ENCODE peak calls at places on chromosomes 12 and 14, in six cellular contexts. T is AG04449, P is psoas muscle, O is foreskin fibroblast, K is choroid plexus epithelial cell, S is uterus. Y is an unnamed sample.

GRCh38 chr12:1629338-1630080 is 478 bp downstream of the WNT5B start:
- DNase-seq in K (no peak), T (no peak), P (no peak), S (no peak), O (no peak), Y (no peak)

GRCh38 chr12:52847335-52848102 is 1.3 kb downstream of the KRT78 start:
- DNase-seq in S (no peak), P (no peak), T (no peak), O (no peak), K (no peak), Y (no peak)

GRCh38 chr12:8887285-8887715 is 27.0 kb upstream of the PHC1 start:
- DNase-seq in K (peak; percentile 44), T (no peak), P (no peak), S (no peak), O (no peak), Y (no peak)

GRCh38 chr12:85191-85666 is 18.7 kb downstream of the IQSEC3 start:
- DNase-seq in P (no peak), S (no peak), K (no peak), O (no peak), T (no peak), Y (peak; percentile 55)

GRCh38 chr12:99278899-99279298 is 368.7 kb upstream of the GARIN6 start:
- DNase-seq in S (no peak), P (no peak), K (no peak), O (no peak), T (no peak), Y (no peak)

GRCh38 chr14:20612403-20612802 is 21.2 kb upstream of the RNASE12 start:
- DNase-seq in K (no peak), P (no peak), O (no peak), T (no peak), S (no peak), Y (no peak)

GRCh38 chr12:47773858-47774580 is 981 bp downstream of the SLC48A1 start:
- DNase-seq in S (no peak), P (peak; percentile 38), K (no peak), O (no peak), T (no peak), Y (no peak)

GRCh38 chr14:71960620-71961353 is 28.6 kb downstream of the RGS6 start:
- DNase-seq in P (no peak), O (no peak), K (no peak), S (no peak), T (no peak), Y (no peak)

GRCh38 chr12:92105110-92105509 is 40.5 kb downstream of the BTG1 start:
- DNase-seq in S (no peak), T (no peak), K (no peak), O (no peak), P (no peak), Y (no peak)

GRCh38 chr12:12835378-12836145 is 22.4 kb downstream of the DDX47 start:
- DNase-seq in T (no peak), K (no peak), P (no peak), S (no peak), O (peak; percentile 30), Y (no peak)

GRCh38 chr12:54360717-54361456 is 3.4 kb downstream of the GPR84 start:
- DNase-seq in K (peak; percentile 89), P (peak; percentile 85), O (peak; percentile 71), S (peak; percentile 83), T (no peak), Y (peak; percentile 76)

GRCh38 chr14:69855180-69855817 is 23.9 kb upstream of the SMOC1 start:
- DNase-seq in O (no peak), S (no peak), K (peak; percentile 29), P (no peak), T (no peak), Y (no peak)

GRCh38 chr14:69685217-69685616 is 73.8 kb downstream of the SUSD6 start:
- DNase-seq in O (no peak), P (no peak), S (no peak), K (no peak), T (no peak), Y (no peak)

GRCh38 chr12:124792961-124793441 is 70.7 kb downstream of the SCARB1 start:
- DNase-seq in K (peak; percentile 81), T (peak; percentile 45), P (no peak), S (no peak), O (no peak), Y (no peak)

GRCh38 chr12:108468149-108468968 is 46.7 kb upstream of the FICD start:
- DNase-seq in O (peak; percentile 12), T (no peak), K (peak; percentile 56), P (no peak), S (no peak), Y (no peak)

GRCh38 chr12:19021240-19021639 is 108.3 kb upstream of the PLEKHA5 start:
- DNase-seq in K (no peak), S (no peak), O (no peak), P (no peak), T (no peak), Y (no peak)

GRCh38 chr12:93737457-93738198 is 60.5 kb downstream of the CRADD start:
- DNase-seq in S (no peak), P (no peak), T (no peak), O (no peak), K (no peak), Y (no peak)

GRCh38 chr14:46651526-46652144 is at the start of gene RPL10L:
- DNase-seq in S (no peak), O (no peak), K (no peak), P (no peak), T (no peak), Y (no peak)

GRCh38 chr12:91778091-91778819 is 367.4 kb downstream of the BTG1 start:
- DNase-seq in O (peak; percentile 10), P (no peak), T (no peak), K (peak; percentile 54), S (no peak), Y (no peak)

GRCh38 chr12:52224154-52224553 is 8.9 kb upstream of the KRT7 start:
- DNase-seq in O (peak; percentile 58), T (no peak), S (no peak), K (peak; percentile 60), P (no peak), Y (no peak)

GRCh38 chr14:43031598-43031997 is 1424.9 kb downstream of the LRFN5 start:
- DNase-seq in T (no peak), K (no peak), S (no peak), O (no peak), P (no peak), Y (no peak)

GRCh38 chr12:53810950-53811349 is 59.2 kb upstream of the CISTR start:
- DNase-seq in P (no peak), S (no peak), K (no peak), O (no peak), T (no peak), Y (no peak)

GRCh38 chr12:121263206-121263605 is 33.3 kb downstream of the CAMKK2 start:
- DNase-seq in T (no peak), O (no peak), P (no peak), K (no peak), S (no peak), Y (no peak)

GRCh38 chr14:85934123-85934885 is 404.4 kb downstream of the FLRT2 start:
- DNase-seq in O (no peak), S (peak; percentile 14), T (no peak), P (no peak), K (peak; percentile 37), Y (no peak)

GRCh38 chr14:94113908-94114588 is 3.5 kb downstream of the IFI27 start:
- DNase-seq in O (no peak), T (no peak), P (no peak), K (no peak), S (no peak), Y (no peak)

GRCh38 chr14:75092698-75093097 is 23.3 kb downstream of the ZC2HC1C start:
- DNase-seq in K (no peak), S (no peak), T (no peak), O (no peak), P (no peak), Y (no peak)

GRCh38 chr12:107317751-107318553 is 224.6 kb upstream of the CRY1 start:
- DNase-seq in O (peak; percentile 76), S (no peak), T (peak; percentile 41), K (peak; percentile 97), P (peak; percentile 90), Y (peak; percentile 41)
- TF ChIP-seq CTCF in O (no peak), S (no peak), T (no peak), K (peak; percentile 55), P (no peak), Y (no peak)

DNA sequence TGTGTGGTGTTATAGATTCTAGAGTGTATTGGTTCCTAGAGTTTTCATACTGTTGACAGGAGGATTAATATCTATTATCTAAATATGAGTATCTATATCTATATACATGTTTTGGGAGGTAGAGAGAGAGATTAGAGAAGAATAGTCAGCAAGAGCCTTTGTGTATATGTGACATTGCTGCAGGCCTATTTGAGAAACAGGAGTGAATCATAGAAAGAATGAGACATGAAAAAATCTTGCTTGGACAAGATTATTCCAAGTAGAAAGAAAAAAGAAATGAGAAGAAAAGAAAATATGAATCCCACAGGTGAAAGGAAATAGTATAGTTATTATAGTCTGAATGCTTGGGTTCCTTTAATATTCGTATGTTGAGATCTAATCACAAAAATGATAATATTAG is 720.4 kb downstream of the RERGL start:
- DNase-seq in P (no peak), S (no peak), K (no peak), O (no peak), T (no peak), Y (no peak)
- TF ChIP-seq CTCF in P (no peak), S (no peak), K (no peak), O (no peak), T (no peak), Y (no peak)

GRCh38 chr14:95761436-95761835 is 47.5 kb upstream of the TCL1A start:
- DNase-seq in K (no peak), T (no peak), O (no peak), S (no peak), P (no peak), Y (no peak)
- TF ChIP-seq CTCF in K (no peak), T (no peak), O (no peak), S (no peak), P (no peak), Y (no peak)

DNA sequence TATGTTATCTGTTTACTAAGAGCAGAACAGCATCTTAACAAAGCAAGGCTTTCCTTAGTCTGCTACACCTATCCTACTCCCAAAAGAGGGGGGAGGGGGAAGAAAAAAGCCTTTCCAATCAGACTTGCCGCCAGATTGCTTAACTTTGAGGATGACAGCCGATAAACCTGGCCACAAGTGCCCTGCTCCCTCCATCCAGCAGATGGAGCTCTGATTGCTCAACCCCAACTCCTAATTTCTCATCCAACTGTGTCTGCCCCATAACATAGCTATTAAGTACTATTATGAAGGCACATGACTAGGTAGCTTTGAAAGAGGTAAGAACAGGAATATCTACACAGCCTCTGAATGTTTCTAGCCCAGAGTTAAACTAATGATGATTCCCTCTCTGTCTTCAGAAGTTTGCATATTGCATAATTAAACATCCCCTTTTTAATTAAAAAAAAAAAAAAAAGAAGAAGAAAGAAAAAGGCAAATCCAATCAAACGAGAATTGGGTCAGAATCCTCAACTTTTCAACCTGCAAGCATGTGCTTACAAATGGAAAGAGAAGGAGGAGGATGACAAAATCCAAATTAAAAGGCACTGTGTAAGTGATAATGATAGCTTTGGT is 247.4 kb downstream of the GALC start:
- DNase-seq in T (no peak), S (no peak), K (peak; percentile 23), P (no peak), O (no peak), Y (no peak)
- TF ChIP-seq CTCF in T (peak; percentile 61), S (no peak), K (peak; percentile 53), P (peak; percentile 39), O (peak; percentile 69), Y (peak; percentile 56)

GRCh38 chr12:119036878-119037493 is 55.6 kb downstream of the SRRM4 start:
- DNase-seq in P (no peak), K (peak; percentile 1), O (no peak), T (no peak), S (no peak), Y (no peak)
- TF ChIP-seq CTCF in P (peak; percentile 49), K (peak; percentile 17), O (peak; percentile 35), T (peak; percentile 33), S (no peak), Y (peak; percentile 70)